ENCODE peak calls at places on chromosome 9, in nine cellular contexts. One of them, this sample, is unnamed.

GRCh38 chr9:20280330-20280729 is 342.0 kb downstream of the MLLT3 start:
- DNase-seq in A549: no peak
- DNase-seq in HepG2: no peak
- DNase-seq in ovary: no peak
- DNase-seq in uterus: no peak
- DNase-seq in Peyer's patch: no peak
- DNase-seq in H1: no peak
- DNase-seq in IMR-90: no peak
- DNase-seq in tibial nerve: no peak
- DNase-seq in this sample: peak; percentile 10

GRCh38 chr9:2559212-2560152 is 62.1 kb upstream of the VLDLR start:
- DNase-seq in tibial nerve: peak; percentile 19
- DNase-seq in A549: peak; percentile 28
- DNase-seq in ovary: peak; percentile 86
- DNase-seq in IMR-90: peak; percentile 95
- DNase-seq in Peyer's patch: no peak
- DNase-seq in H1: no peak
- DNase-seq in HepG2: no peak
- DNase-seq in uterus: peak; percentile 92
- DNase-seq in this sample: no peak

GRCh38 chr9:73038613-73039012 is 85.8 kb upstream of the ALDH1A1 start:
- DNase-seq in A549: no peak
- DNase-seq in tibial nerve: peak; percentile 39
- DNase-seq in HepG2: no peak
- DNase-seq in Peyer's patch: peak; percentile 33
- DNase-seq in IMR-90: no peak
- DNase-seq in H1: no peak
- DNase-seq in ovary: peak; percentile 90
- DNase-seq in uterus: peak; percentile 68
- DNase-seq in this sample: no peak

GRCh38 chr9:1979815-1980367 is 35.3 kb upstream of the SMARCA2 start:
- DNase-seq in A549: no peak
- DNase-seq in IMR-90: peak; percentile 49
- DNase-seq in tibial nerve: peak; percentile 14
- DNase-seq in ovary: peak; percentile 51
- DNase-seq in uterus: no peak
- DNase-seq in Peyer's patch: no peak
- DNase-seq in H1: no peak
- DNase-seq in HepG2: no peak
- DNase-seq in this sample: no peak

GRCh38 chr9:128155736-128156500 is 4.1 kb upstream of the BBLN start:
- DNase-seq in uterus: no peak
- DNase-seq in Peyer's patch: peak; percentile 12
- DNase-seq in IMR-90: no peak
- DNase-seq in A549: no peak
- DNase-seq in tibial nerve: no peak
- DNase-seq in ovary: no peak
- DNase-seq in H1: no peak
- DNase-seq in HepG2: no peak
- DNase-seq in this sample: no peak

GRCh38 chr9:83062011-83062652 is 810 bp downstream of the RASEF start:
- DNase-seq in HepG2: no peak
- DNase-seq in Peyer's patch: peak; percentile 72
- DNase-seq in IMR-90: peak; percentile 18
- DNase-seq in ovary: peak; percentile 34
- DNase-seq in H1: peak; percentile 7
- DNase-seq in uterus: no peak
- DNase-seq in A549: peak; percentile 62
- DNase-seq in tibial nerve: no peak
- DNase-seq in this sample: no peak

GRCh38 chr9:105976257-105976656 is 281.9 kb downstream of the TMEM38B start:
- DNase-seq in H1: no peak
- DNase-seq in uterus: no peak
- DNase-seq in tibial nerve: no peak
- DNase-seq in A549: no peak
- DNase-seq in ovary: no peak
- DNase-seq in IMR-90: no peak
- DNase-seq in Peyer's patch: no peak
- DNase-seq in HepG2: no peak
- DNase-seq in this sample: no peak

GRCh38 chr9:74770508-74771261 is 117.0 kb downstream of the TRPM6 start:
- DNase-seq in uterus: no peak
- DNase-seq in ovary: peak; percentile 34
- DNase-seq in tibial nerve: no peak
- DNase-seq in IMR-90: no peak
- DNase-seq in Peyer's patch: no peak
- DNase-seq in A549: peak; percentile 81
- DNase-seq in H1: peak; percentile 62
- DNase-seq in HepG2: peak; percentile 48
- DNase-seq in this sample: peak; percentile 59

GRCh38 chr9:93278164-93278563 is 94.2 kb downstream of the WNK2 start:
- DNase-seq in HepG2: no peak
- DNase-seq in ovary: no peak
- DNase-seq in Peyer's patch: no peak
- DNase-seq in tibial nerve: no peak
- DNase-seq in IMR-90: no peak
- DNase-seq in uterus: no peak
- DNase-seq in A549: no peak
- DNase-seq in H1: no peak
- DNase-seq in this sample: no peak

GRCh38 chr9:74697535-74697934 is 190.2 kb downstream of the TRPM6 start:
- DNase-seq in A549: no peak
- DNase-seq in IMR-90: no peak
- DNase-seq in ovary: no peak
- DNase-seq in Peyer's patch: no peak
- DNase-seq in tibial nerve: no peak
- DNase-seq in HepG2: no peak
- DNase-seq in H1: no peak
- DNase-seq in uterus: no peak
- DNase-seq in this sample: no peak

GRCh38 chr9:90061187-90061586 is 456.4 kb downstream of the GADD45G start:
- DNase-seq in tibial nerve: no peak
- DNase-seq in A549: no peak
- DNase-seq in ovary: no peak
- DNase-seq in uterus: no peak
- DNase-seq in H1: no peak
- DNase-seq in IMR-90: no peak
- DNase-seq in HepG2: no peak
- DNase-seq in Peyer's patch: no peak
- DNase-seq in this sample: no peak

GRCh38 chr9:116594552-116594951 is 92.6 kb upstream of the TRIM32 start:
- DNase-seq in tibial nerve: no peak
- DNase-seq in HepG2: no peak
- DNase-seq in Peyer's patch: no peak
- DNase-seq in uterus: no peak
- DNase-seq in H1: no peak
- DNase-seq in A549: no peak
- DNase-seq in ovary: no peak
- DNase-seq in IMR-90: peak; percentile 94
- DNase-seq in this sample: no peak

GRCh38 chr9:131593936-131594665 is 48.8 kb downstream of the PRRT1B start:
- DNase-seq in Peyer's patch: no peak
- DNase-seq in IMR-90: no peak
- DNase-seq in A549: no peak
- DNase-seq in H1: no peak
- DNase-seq in HepG2: no peak
- DNase-seq in ovary: no peak
- DNase-seq in tibial nerve: no peak
- DNase-seq in uterus: no peak
- DNase-seq in this sample: no peak

GRCh38 chr9:33288828-33289483 is 1.4 kb upstream of the NFX1 start:
- DNase-seq in H1: no peak
- DNase-seq in IMR-90: no peak
- DNase-seq in ovary: peak; percentile 57
- DNase-seq in Peyer's patch: no peak
- DNase-seq in A549: no peak
- DNase-seq in HepG2: no peak
- DNase-seq in tibial nerve: no peak
- DNase-seq in uterus: peak; percentile 28
- DNase-seq in this sample: no peak

GRCh38 chr9:5263568-5264218 is 32.5 kb downstream of the INSL4 start:
- DNase-seq in IMR-90: no peak
- DNase-seq in HepG2: peak; percentile 15
- DNase-seq in ovary: no peak
- DNase-seq in uterus: no peak
- DNase-seq in H1: no peak
- DNase-seq in Peyer's patch: no peak
- DNase-seq in A549: peak; percentile 22
- DNase-seq in tibial nerve: no peak
- DNase-seq in this sample: peak; percentile 40

GRCh38 chr9:107177857-107178256 is 105.2 kb upstream of the RAD23B start:
- DNase-seq in ovary: no peak
- DNase-seq in HepG2: no peak
- DNase-seq in A549: no peak
- DNase-seq in Peyer's patch: no peak
- DNase-seq in H1: no peak
- DNase-seq in uterus: no peak
- DNase-seq in tibial nerve: no peak
- DNase-seq in IMR-90: no peak
- DNase-seq in this sample: no peak

GRCh38 chr9:113509463-113509862 is 45.9 kb downstream of the RGS3 start:
- DNase-seq in IMR-90: peak; percentile 83
- DNase-seq in tibial nerve: no peak
- DNase-seq in HepG2: no peak
- DNase-seq in H1: no peak
- DNase-seq in uterus: no peak
- DNase-seq in A549: no peak
- DNase-seq in Peyer's patch: no peak
- DNase-seq in ovary: no peak
- DNase-seq in this sample: no peak

DNA sequence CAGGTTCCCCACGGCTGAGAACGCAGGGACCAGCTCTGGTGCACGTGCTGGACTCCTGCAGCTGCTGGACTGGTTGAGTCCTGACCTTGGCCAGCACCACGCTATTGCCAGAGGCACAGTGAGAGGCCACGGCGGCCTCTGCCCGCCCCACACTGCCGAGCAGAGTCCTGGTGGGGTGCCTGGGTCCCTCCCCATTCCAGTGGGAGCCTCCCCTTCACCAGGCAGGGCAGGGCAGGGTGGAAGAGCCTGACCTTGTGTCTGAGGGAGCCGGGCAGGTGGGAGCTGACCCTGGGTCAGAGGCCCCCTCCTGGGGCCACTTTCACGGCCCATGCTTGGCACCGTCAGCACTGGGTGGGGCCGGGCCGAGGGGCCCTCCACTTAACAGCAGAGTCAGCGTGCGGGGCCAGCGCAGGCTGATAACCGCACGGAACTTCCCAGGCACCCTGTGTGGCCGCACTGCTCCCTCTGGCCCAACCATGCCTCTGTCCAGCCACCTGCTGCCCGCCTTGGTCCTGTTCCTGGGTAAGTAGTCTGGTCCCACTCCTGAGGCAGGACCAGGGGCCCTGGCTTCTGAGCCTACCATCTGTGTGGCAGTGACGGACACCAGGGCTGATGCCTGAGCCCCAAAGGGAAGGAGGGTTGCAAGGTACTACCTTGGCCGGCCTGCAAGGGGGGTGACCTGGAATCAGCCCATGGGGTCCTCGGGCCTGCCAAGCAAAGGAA is at the start of gene MAMDC4:
- DNase-seq in ovary: peak; percentile 68
- DNase-seq in Peyer's patch: peak; percentile 62
- DNase-seq in H1: no peak
- DNase-seq in tibial nerve: no peak
- DNase-seq in HepG2: no peak
- DNase-seq in uterus: no peak
- DNase-seq in A549: no peak
- DNase-seq in IMR-90: no peak
- DNase-seq in this sample: no peak
- TF ChIP-seq POLR2A in ovary: no peak
- TF ChIP-seq POLR2A in Peyer's patch: peak; percentile 19
- TF ChIP-seq POLR2A in H1: no peak
- TF ChIP-seq POLR2A in tibial nerve: no peak
- TF ChIP-seq POLR2A in HepG2: no peak
- TF ChIP-seq POLR2A in uterus: no peak
- TF ChIP-seq POLR2A in A549: no peak
- TF ChIP-seq POLR2A in IMR-90: no peak
- TF ChIP-seq POLR2A in this sample: no peak

GRCh38 chr9:28934111-28934510 is 1360.8 kb upstream of the C9orf72 start:
- DNase-seq in tibial nerve: no peak
- DNase-seq in HepG2: no peak
- DNase-seq in H1: no peak
- DNase-seq in IMR-90: no peak
- DNase-seq in uterus: no peak
- DNase-seq in Peyer's patch: no peak
- DNase-seq in A549: no peak
- DNase-seq in ovary: no peak
- DNase-seq in this sample: no peak
- TF ChIP-seq POLR2A in tibial nerve: no peak
- TF ChIP-seq POLR2A in HepG2: no peak
- TF ChIP-seq POLR2A in H1: no peak
- TF ChIP-seq POLR2A in IMR-90: no peak
- TF ChIP-seq POLR2A in uterus: no peak
- TF ChIP-seq POLR2A in Peyer's patch: no peak
- TF ChIP-seq POLR2A in A549: no peak
- TF ChIP-seq POLR2A in ovary: no peak
- TF ChIP-seq POLR2A in this sample: no peak

DNA sequence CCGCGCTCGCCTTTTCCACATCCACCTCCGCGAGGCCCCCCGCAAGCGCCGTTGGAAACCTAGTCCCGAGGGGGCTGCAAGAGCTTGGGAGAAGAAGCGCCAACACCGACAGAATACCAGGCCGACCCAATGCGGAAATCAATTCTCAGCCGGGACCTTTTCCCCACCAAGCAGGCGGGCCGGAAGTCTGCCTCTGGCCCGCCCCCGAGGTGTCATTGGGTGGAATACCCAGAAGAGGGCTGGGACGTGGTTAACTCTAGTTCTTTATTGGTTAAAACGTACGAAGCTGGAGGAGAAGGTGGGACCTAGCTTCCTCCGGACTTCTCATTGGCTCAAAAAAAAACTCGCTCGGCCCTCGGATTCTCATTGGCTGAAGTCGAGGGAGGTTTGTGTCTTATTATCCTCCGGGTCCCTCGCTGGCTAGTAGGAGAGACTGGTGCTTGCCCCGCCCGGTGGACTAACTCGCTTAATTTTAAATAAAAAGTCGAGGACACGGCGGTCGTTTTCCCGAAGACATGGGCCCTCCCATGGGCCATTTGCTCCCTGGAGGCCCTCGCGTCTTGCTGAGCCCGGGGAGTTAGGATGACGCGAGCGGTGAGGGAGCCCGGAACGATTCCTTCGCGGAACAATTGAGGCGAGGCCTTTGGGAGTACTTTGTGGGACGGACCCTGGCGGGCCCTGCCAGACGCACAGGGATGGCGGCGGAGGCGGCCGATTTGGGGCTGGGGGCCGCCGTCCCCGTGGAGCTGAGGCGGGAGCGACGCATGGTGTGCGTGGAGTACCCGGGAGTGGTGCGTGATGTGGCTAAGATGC is at the start of gene GTF3C5:
- DNase-seq in H1: peak; percentile 91
- DNase-seq in HepG2: peak; percentile 99
- DNase-seq in ovary: peak; percentile 92
- DNase-seq in A549: peak; percentile 100
- DNase-seq in uterus: peak; percentile 93
- DNase-seq in tibial nerve: peak; percentile 87
- DNase-seq in IMR-90: peak; percentile 99
- DNase-seq in Peyer's patch: peak; percentile 94
- DNase-seq in this sample: peak; percentile 99
- TF ChIP-seq POLR2A in H1: peak; percentile 61
- TF ChIP-seq POLR2A in HepG2: peak; percentile 68
- TF ChIP-seq POLR2A in ovary: peak; percentile 32
- TF ChIP-seq POLR2A in A549: peak; percentile 80
- TF ChIP-seq POLR2A in uterus: no peak
- TF ChIP-seq POLR2A in tibial nerve: peak; percentile 54
- TF ChIP-seq POLR2A in IMR-90: peak; percentile 60
- TF ChIP-seq POLR2A in Peyer's patch: peak; percentile 69
- TF ChIP-seq POLR2A in this sample: peak; percentile 85

GRCh38 chr9:4196376-4196775 is 103.5 kb downstream of the GLIS3 start:
- DNase-seq in tibial nerve: no peak
- DNase-seq in HepG2: no peak
- DNase-seq in A549: no peak
- DNase-seq in ovary: no peak
- DNase-seq in uterus: no peak
- DNase-seq in Peyer's patch: no peak
- DNase-seq in H1: no peak
- DNase-seq in IMR-90: peak; percentile 28
- DNase-seq in this sample: no peak
- TF ChIP-seq POLR2A in tibial nerve: no peak
- TF ChIP-seq POLR2A in HepG2: no peak
- TF ChIP-seq POLR2A in A549: no peak
- TF ChIP-seq POLR2A in ovary: no peak
- TF ChIP-seq POLR2A in uterus: no peak
- TF ChIP-seq POLR2A in Peyer's patch: no peak
- TF ChIP-seq POLR2A in H1: no peak
- TF ChIP-seq POLR2A in IMR-90: no peak
- TF ChIP-seq POLR2A in this sample: no peak